ENCODE peak calls at places on chromosomes 1 and 21, in nine cellular contexts. B is breast epithelium, C is adrenal gland, U is A549, Y is HCT116, P is lower leg skin, O is endothelial cell of umbilical vein, H is IMR-90, L is uterus. E is an unnamed sample.

GRCh38 chr21:26116456-26117011 is 54.0 kb downstream of the APP start:
- DNase-seq in B (no peak), C (no peak), U (no peak), Y (no peak), P (no peak), O (no peak), H (peak; percentile 44), L (no peak), E (no peak)

GRCh38 chr1:116242741-116243140 is 130.3 kb upstream of the ATP1A1 start:
- DNase-seq in B (no peak), C (no peak), U (no peak), Y (no peak), P (no peak), O (no peak), H (no peak), L (no peak), E (no peak)

GRCh38 chr1:235865565-235866206 is 1.0 kb downstream of the LYST start:
- DNase-seq in B (no peak), C (no peak), U (no peak), Y (no peak), P (no peak), O (no peak), H (no peak), L (no peak), E (peak; percentile 68)

GRCh38 chr1:205127646-205128045 is 5.9 kb upstream of the RBBP5 start:
- DNase-seq in B (no peak), C (no peak), U (no peak), Y (no peak), P (no peak), O (no peak), H (no peak), L (no peak), E (no peak)

GRCh38 chr21:41139275-41139674 is 28.7 kb upstream of the BACE2 start:
- DNase-seq in B (no peak), C (no peak), U (no peak), Y (no peak), P (no peak), O (no peak), H (no peak), L (no peak), E (no peak)

GRCh38 chr1:18069903-18070302 is 37.7 kb upstream of the IGSF21 start:
- DNase-seq in B (no peak), C (no peak), U (no peak), Y (no peak), P (no peak), O (no peak), H (no peak), L (no peak), E (no peak)

GRCh38 chr1:229572286-229572685 is 13.8 kb upstream of the ABCB10 start:
- DNase-seq in B (no peak), C (no peak), U (no peak), Y (no peak), P (no peak), O (no peak), H (no peak), L (no peak), E (no peak)

GRCh38 chr1:214459895-214460294 is 91.5 kb downstream of the PTPN14 start:
- DNase-seq in B (no peak), C (no peak), U (no peak), Y (no peak), P (no peak), O (no peak), H (no peak), L (no peak), E (no peak)

GRCh38 chr21:34795152-34796141 is 126.7 kb downstream of the CLIC6 start:
- DNase-seq in B (no peak), C (peak; percentile 30), U (peak; percentile 75), Y (peak; percentile 61), P (no peak), O (peak; percentile 10), H (peak; percentile 77), L (no peak), E (no peak)
- TF ChIP-seq POLR2A in B (no peak), C (no peak), U (no peak), Y (no peak), P (no peak), O (no peak), H (no peak), L (no peak), E (no peak)

DNA sequence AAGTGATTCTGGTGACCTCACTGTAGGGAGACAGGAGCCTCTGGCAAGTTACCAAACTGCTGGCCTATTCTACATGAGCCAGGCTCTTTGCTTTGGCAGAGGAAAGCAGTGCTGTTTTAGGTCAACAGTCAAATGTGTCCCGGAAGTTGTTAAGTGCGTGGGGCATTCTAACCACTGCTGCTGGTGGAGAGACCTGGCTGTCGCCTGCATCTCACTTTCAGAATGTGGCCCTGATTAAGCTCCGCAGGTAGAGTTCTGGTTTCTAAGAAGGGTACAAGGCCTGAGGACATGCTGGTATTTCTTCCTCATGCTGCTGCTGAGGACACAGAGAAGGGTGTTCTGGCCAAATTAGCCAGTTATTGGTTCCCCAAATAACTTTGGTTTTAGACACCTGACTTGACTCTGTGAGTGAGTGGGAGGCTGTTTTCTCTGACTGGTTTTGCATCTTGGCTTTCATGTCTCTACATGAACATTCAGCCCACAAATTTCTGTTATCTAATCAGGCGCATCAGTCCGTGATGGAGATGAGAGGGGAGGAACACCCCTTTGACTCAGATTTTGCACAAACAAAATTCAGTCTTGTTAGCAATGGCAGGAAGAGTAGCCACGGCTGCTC is 120.8 kb downstream of the LMO4 start:
- DNase-seq in B (peak; percentile 53), C (peak; percentile 38), U (no peak), Y (no peak), P (no peak), O (no peak), H (peak; percentile 7), L (peak; percentile 25), E (no peak)
- TF ChIP-seq POLR2A in B (no peak), C (no peak), U (no peak), Y (no peak), P (no peak), O (no peak), H (no peak), L (no peak), E (no peak)

DNA sequence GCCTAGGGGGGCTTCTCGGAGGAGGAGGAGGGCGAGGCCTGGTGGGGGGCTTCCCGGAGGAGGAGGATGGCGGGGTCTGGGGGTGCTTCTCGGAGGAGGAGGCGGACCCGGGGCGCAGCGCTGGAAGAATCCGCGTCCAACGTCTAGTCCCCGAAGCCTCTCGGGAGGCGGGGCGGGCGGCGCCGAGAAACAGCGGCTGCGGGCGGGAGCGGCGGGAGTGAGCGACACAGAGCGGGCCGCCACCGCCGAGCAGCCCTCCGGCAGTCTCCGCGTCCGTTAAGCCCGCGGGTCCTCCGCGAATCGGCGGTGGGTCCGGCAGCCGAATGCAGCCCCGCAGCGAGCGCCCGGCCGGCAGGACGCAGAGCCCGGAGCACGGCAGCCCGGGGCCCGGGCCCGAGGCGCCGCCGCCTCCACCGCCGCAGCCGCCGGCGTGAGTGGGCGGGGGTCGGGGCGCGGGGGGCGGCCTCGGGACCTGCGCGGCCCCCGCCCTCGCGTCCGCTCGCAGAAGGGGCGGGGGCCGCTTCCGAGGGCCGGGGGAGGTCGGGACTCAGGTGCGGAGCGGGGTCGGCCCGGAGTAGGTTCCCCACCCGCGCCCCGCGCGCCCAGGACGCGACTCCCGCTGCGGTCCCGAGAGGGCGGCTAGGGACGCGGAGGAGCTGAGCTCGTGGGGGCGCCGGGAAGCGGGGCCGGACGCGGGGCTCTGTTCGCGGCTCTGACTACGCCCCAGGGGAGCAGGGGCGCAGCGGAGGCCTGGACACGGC is at the start of gene KLHL17:
- DNase-seq in B (no peak), C (peak; percentile 58), U (peak; percentile 62), Y (no peak), P (peak; percentile 46), O (peak; percentile 43), H (peak; percentile 45), L (peak; percentile 62), E (peak; percentile 79)
- TF ChIP-seq POLR2A in B (no peak), C (no peak), U (peak; percentile 35), Y (no peak), P (no peak), O (no peak), H (no peak), L (no peak), E (no peak)

GRCh38 chr21:29074783-29075182 is 1.3 kb upstream of the CCT8 start:
- DNase-seq in B (no peak), C (no peak), U (no peak), Y (no peak), P (no peak), O (no peak), H (no peak), L (no peak), E (no peak)

GRCh38 chr21:29074007-29074376 is 544 bp upstream of the CCT8 start:
- DNase-seq in B (no peak), C (no peak), U (no peak), Y (no peak), P (no peak), O (no peak), H (no peak), L (no peak), E (no peak)

GRCh38 chr21:29072873-29073221 is 601 bp downstream of the CCT8 start:
- DNase-seq in B (no peak), C (peak; percentile 19), U (peak; percentile 7), Y (no peak), P (no peak), O (peak; percentile 54), H (peak; percentile 38), L (no peak), E (peak; percentile 64)

GRCh38 chr21:29075706-29076447 is 2.4 kb upstream of the CCT8 start:
- DNase-seq in B (no peak), C (no peak), U (no peak), Y (peak; percentile 61), P (no peak), O (no peak), H (peak; percentile 35), L (no peak), E (peak; percentile 61)

GRCh38 chr21:29073222-29074006 is at the start of gene CCT8:
- DNase-seq in B (peak; percentile 98), C (peak; percentile 99), U (peak; percentile 98), Y (peak; percentile 99), P (peak; percentile 99), O (peak; percentile 99), H (peak; percentile 100), L (peak; percentile 99), E (peak; percentile 99)
- TF ChIP-seq POLR2A in B (peak; percentile 65), C (peak; percentile 62), U (peak; percentile 79), Y (peak; percentile 88), P (peak; percentile 31), O (peak; percentile 96), H (peak; percentile 96), L (peak; percentile 66), E (peak; percentile 93)

GRCh38 chr1:23793861-23794731 is 3.2 kb downstream of the LYPLA2 start:
- DNase-seq in B (no peak), C (no peak), U (no peak), Y (no peak), P (no peak), O (no peak), H (no peak), L (no peak), E (no peak)

GRCh38 chr1:23791434-23792047 is 596 bp downstream of the LYPLA2 start:
- DNase-seq in B (no peak), C (peak; percentile 48), U (no peak), Y (no peak), P (no peak), O (no peak), H (no peak), L (no peak), E (no peak)

GRCh38 chr1:23792151-23792945 is 1.4 kb downstream of the LYPLA2 start:
- DNase-seq in B (no peak), C (no peak), U (no peak), Y (no peak), P (no peak), O (no peak), H (no peak), L (no peak), E (no peak)

GRCh38 chr1:23790696-23791433 is at the start of gene LYPLA2:
- DNase-seq in B (peak; percentile 95), C (peak; percentile 95), U (peak; percentile 83), Y (peak; percentile 75), P (peak; percentile 93), O (peak; percentile 86), H (peak; percentile 86), L (peak; percentile 92), E (peak; percentile 88)

GRCh38 chr1:23793018-23793781 is 2.3 kb downstream of the LYPLA2 start:
- DNase-seq in B (peak; percentile 70), C (peak; percentile 60), U (peak; percentile 35), Y (no peak), P (no peak), O (no peak), H (no peak), L (no peak), E (no peak)
- TF ChIP-seq POLR2A in B (no peak), C (no peak), U (no peak), Y (no peak), P (no peak), O (no peak), H (no peak), L (no peak), E (no peak)